ENCODE peak calls at places on chromosomes 11 and 22, in four cellular contexts. Y is IMR-90, R is heart left ventricle, A is sigmoid colon. B is an unnamed sample.

GRCh38 chr11:12123177-12123576 is 12.8 kb downstream of the MICAL2 start:
- DNase-seq in R (no peak), A (no peak), Y (peak; percentile 85), B (no peak)

GRCh38 chr11:129230006-129230405 is 37.9 kb upstream of the ARHGAP32 start:
- DNase-seq in R (no peak), A (no peak), Y (peak; percentile 12), B (no peak)

GRCh38 chr11:130916910-130917309 is 631 bp upstream of the SNX19 start:
- DNase-seq in A (no peak), Y (no peak), R (no peak), B (no peak)

GRCh38 chr22:17085277-17086091 is 684 bp downstream of the IL17RA start:
- DNase-seq in R (peak; percentile 45), Y (no peak), A (peak; percentile 72), B (no peak)

GRCh38 chr11:20025331-20025840 is 134.9 kb downstream of the DBX1 start:
- DNase-seq in R (no peak), A (no peak), Y (no peak), B (no peak)

GRCh38 chr11:20023082-20023426 is 137.2 kb downstream of the DBX1 start:
- DNase-seq in R (no peak), A (no peak), Y (no peak), B (no peak)

GRCh38 chr11:95254139-95254704 is 23.2 kb upstream of the SESN3 start:
- DNase-seq in Y (peak; percentile 87), R (peak; percentile 83), A (peak; percentile 91), B (peak; percentile 54)

GRCh38 chr11:29321293-29322132 is 695.3 kb downstream of the KCNA4 start:
- DNase-seq in A (no peak), R (no peak), Y (peak; percentile 94), B (no peak)

GRCh38 chr11:69521461-69521860 is 40.0 kb downstream of the LINC01488 start:
- DNase-seq in A (no peak), Y (no peak), R (no peak), B (no peak)

GRCh38 chr22:32776800-32777199 is 24.7 kb upstream of the TIMP3 start:
- DNase-seq in Y (no peak), A (no peak), R (no peak), B (no peak)

GRCh38 chr11:62556102-62556871 is 9.7 kb upstream of the AHNAK start:
- DNase-seq in A (peak; percentile 97), Y (peak; percentile 95), R (peak; percentile 94), B (peak; percentile 87)

GRCh38 chr11:19218801-19219460 is 17.1 kb upstream of the CSRP3 start:
- DNase-seq in R (peak; percentile 79), A (no peak), Y (no peak), B (no peak)

GRCh38 chr22:23219787-23220484 is 39.6 kb downstream of the BCR start:
- DNase-seq in Y (peak; percentile 61), A (no peak), R (peak; percentile 56), B (no peak)

GRCh38 chr11:31636983-31637382 is 127.4 kb downstream of the ELP4 start:
- DNase-seq in Y (no peak), R (no peak), A (no peak), B (no peak)

GRCh38 chr11:11445441-11446185 is 92.6 kb upstream of the CSNK2A3 start:
- DNase-seq in Y (no peak), A (no peak), R (no peak), B (no peak)

GRCh38 chr22:33837806-33838205 is 82.5 kb downstream of the LARGE1 start:
- DNase-seq in R (no peak), Y (no peak), A (no peak), B (no peak)

GRCh38 chr11:12289667-12290476 is 87.5 kb upstream of the PARVA start:
- DNase-seq in R (no peak), Y (no peak), A (no peak), B (peak; percentile 3)

GRCh38 chr22:30396871-30397655 is at the start of gene SEC14L2:
- DNase-seq in Y (peak; percentile 26), R (peak; percentile 71), A (peak; percentile 88), B (peak; percentile 79)

GRCh38 chr11:79512706-79513469 is 72.1 kb upstream of the TENM4 start:
- DNase-seq in A (no peak), R (peak; percentile 30), Y (no peak), B (no peak)

GRCh38 chr11:46674463-46675287 is 25.7 kb downstream of the ARHGAP1 start:
- DNase-seq in Y (peak; percentile 18), R (peak; percentile 21), A (peak; percentile 40), B (no peak)

GRCh38 chr22:35191412-35191811 is 65.9 kb upstream of the HMGXB4 start:
- DNase-seq in A (no peak), Y (peak; percentile 3), R (no peak), B (peak; percentile 86)

GRCh38 chr11:72655896-72656464 is 18.2 kb downstream of the PDE2A start:
- DNase-seq in R (no peak), A (no peak), Y (no peak), B (no peak)

GRCh38 chr22:35719212-35719869 is 1.7 kb downstream of the APOL5 start:
- DNase-seq in R (no peak), Y (no peak), A (no peak), B (no peak)

GRCh38 chr22:37932821-37933578 is 20.4 kb downstream of the C22orf23 start:
- DNase-seq in A (peak; percentile 74), R (no peak), Y (no peak), B (no peak)

GRCh38 chr22:28505416-28506156 is 174.1 kb downstream of the TTC28 start:
- DNase-seq in A (no peak), R (no peak), Y (no peak), B (no peak)

GRCh38 chr11:69409812-69410645 is 71.4 kb upstream of the LINC01488 start:
- DNase-seq in Y (no peak), A (peak; percentile 46), R (no peak), B (no peak)

GRCh38 chr11:116309446-116309845 is 463.3 kb downstream of the BUD13 start:
- DNase-seq in R (no peak), Y (no peak), A (no peak), B (no peak)

GRCh38 chr22:45680932-45681700 is 9.5 kb downstream of the ATXN10 start:
- DNase-seq in Y (peak; percentile 90), A (no peak), R (no peak), B (no peak)
- H3K4me3 ChIP-seq in Y (peak overlapping the region; percentile 17), A (no peak overlapping the region), R (no peak overlapping the region), B (no peak overlapping the region)

GRCh38 chr11:27371490-27371889 is 8.5 kb upstream of the CCDC34 start:
- DNase-seq in Y (no peak), R (no peak), A (no peak), B (no peak)

GRCh38 chr11:27372159-27372558 is 9.1 kb upstream of the CCDC34 start:
- DNase-seq in R (no peak), Y (no peak), A (no peak), B (no peak)

GRCh38 chr11:27373392-27373791 is 10.4 kb upstream of the CCDC34 start:
- DNase-seq in Y (no peak), R (no peak), A (no peak), B (no peak)

GRCh38 chr11:27367881-27368280 is 4.9 kb upstream of the CCDC34 start:
- DNase-seq in A (no peak), Y (no peak), R (no peak), B (no peak)

DNA sequence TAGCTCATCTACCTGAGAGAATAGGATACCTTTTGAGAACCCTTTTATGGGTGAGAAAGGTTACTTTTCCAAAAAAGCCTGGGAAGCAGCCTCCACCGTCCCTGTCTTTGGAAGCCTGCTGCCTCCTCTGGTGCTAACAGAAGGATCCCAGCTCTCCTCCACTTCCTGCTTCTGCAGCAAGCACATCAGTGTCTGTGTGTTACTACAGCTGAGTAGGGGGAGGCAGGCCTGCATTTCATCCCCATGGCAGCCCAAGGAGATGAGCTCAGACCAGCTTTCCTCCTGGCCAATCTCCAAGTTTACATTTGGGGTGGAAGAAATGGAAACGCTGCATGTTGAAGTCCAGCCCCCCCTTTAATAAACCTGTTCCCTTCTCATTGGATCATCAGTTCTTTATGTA is 7.4 kb upstream of the CCDC34 start:
- DNase-seq in Y (peak; percentile 76), A (no peak), R (no peak), B (no peak)
- H3K36me3 ChIP-seq in Y (peaks cover 4% of the 10 kb centered on the region), A (peaks cover 50% of the 10 kb centered on the region), R (peaks cover 23% of the 10 kb centered on the region), B (no peaks in the 10 kb centered on the region)

GRCh38 chr11:61336171-61336935 is 3.3 kb downstream of the TKFC start:
- DNase-seq in R (peak; percentile 81), A (peak; percentile 88), Y (peak; percentile 70), B (peak; percentile 82)
- TF ChIP-seq POLR2A in R (no peak), A (no peak), Y (no peak), B (no peak)

GRCh38 chr11:126334665-126335462 is 20.6 kb upstream of the ST3GAL4 start:
- DNase-seq in R (peak; percentile 22), Y (peak; percentile 76), A (no peak), B (no peak)

GRCh38 chr11:126329644-126330200 is 25.8 kb upstream of the ST3GAL4 start:
- DNase-seq in R (no peak), Y (peak; percentile 17), A (no peak), B (no peak)

GRCh38 chr11:126333142-126333541 is 22.3 kb upstream of the ST3GAL4 start:
- DNase-seq in A (no peak), R (no peak), Y (no peak), B (no peak)

GRCh38 chr11:126331286-126331685 is 24.2 kb upstream of the ST3GAL4 start:
- DNase-seq in R (peak; percentile 20), Y (no peak), A (no peak), B (no peak)

GRCh38 chr11:126332221-126332711 is 23.2 kb upstream of the ST3GAL4 start:
- DNase-seq in Y (peak; percentile 90), R (peak; percentile 86), A (no peak), B (no peak)
- H3K4me3 ChIP-seq in Y (no peak overlapping the region), R (no peak overlapping the region), A (no peak overlapping the region), B (no peak overlapping the region)

DNA sequence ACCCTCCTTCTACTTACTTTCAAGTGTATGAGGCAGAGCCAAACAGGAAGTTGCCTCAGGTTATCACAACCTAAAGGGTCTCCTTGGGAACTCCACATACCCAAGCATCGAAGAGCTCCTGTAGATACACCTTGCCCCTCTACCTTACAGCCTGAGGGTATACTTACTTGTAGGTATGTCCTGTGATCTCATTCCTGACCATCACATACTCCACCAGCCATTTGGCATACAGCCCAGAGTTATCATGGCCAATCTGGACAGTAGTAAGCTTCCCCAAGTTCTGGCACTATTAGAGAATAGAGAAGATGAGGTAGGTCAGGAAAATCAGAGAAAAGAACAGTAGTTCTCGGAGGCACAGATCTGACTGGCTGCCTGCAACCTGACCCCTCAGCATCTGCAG is 53.4 kb upstream of the SCUBE2 start:
- DNase-seq in R (no peak), A (no peak), Y (peak; percentile 38), B (no peak)
- H3K36me3 ChIP-seq in R (peaks cover 96% of the 10 kb centered on the region), A (peaks cover 99% of the 10 kb centered on the region), Y (peaks cover 76% of the 10 kb centered on the region), B (peaks cover 9% of the 10 kb centered on the region)

GRCh38 chr22:42522546-42522945 is 3.0 kb upstream of the RRP7A start:
- DNase-seq in A (no peak), R (no peak), Y (no peak), B (no peak)

GRCh38 chr22:42520663-42521546 is 1.3 kb upstream of the RRP7A start:
- DNase-seq in A (no peak), Y (no peak), R (no peak), B (no peak)

GRCh38 chr22:42515896-42516295 is 3.7 kb downstream of the RRP7A start:
- DNase-seq in Y (no peak), R (no peak), A (no peak), B (no peak)

GRCh38 chr22:42519544-42520237 is at the start of gene RRP7A:
- DNase-seq in A (peak; percentile 87), Y (peak; percentile 54), R (peak; percentile 79), B (peak; percentile 74)
- TF ChIP-seq POLR2A in A (peak; percentile 42), Y (peak; percentile 79), R (peak; percentile 79), B (peak; percentile 72)